ENCODE peak calls at places on chromosomes 6 and 20, in nine cellular contexts. One of them, this sample, is unnamed.

GRCh38 chr6:162952343-162952871 is 224.6 kb downstream of the PACRG start:
- DNase-seq in AG04450: no peak
- DNase-seq in fibroblast of the aortic adventitia: no peak
- DNase-seq in heart right ventricle: no peak
- DNase-seq in lung: no peak
- DNase-seq in AG10803: no peak
- DNase-seq in A673: no peak
- DNase-seq in DND-41: no peak
- DNase-seq in upper lobe of right lung: no peak
- DNase-seq in this sample: no peak

GRCh38 chr20:54995021-54995420 is 519.6 kb downstream of the DOK5 start:
- DNase-seq in AG04450: no peak
- DNase-seq in fibroblast of the aortic adventitia: no peak
- DNase-seq in heart right ventricle: no peak
- DNase-seq in lung: no peak
- DNase-seq in AG10803: no peak
- DNase-seq in A673: peak; percentile 8
- DNase-seq in DND-41: no peak
- DNase-seq in upper lobe of right lung: no peak
- DNase-seq in this sample: no peak

GRCh38 chr20:44033344-44033743 is 118.7 kb downstream of the TOX2 start:
- DNase-seq in AG04450: no peak
- DNase-seq in fibroblast of the aortic adventitia: peak; percentile 65
- DNase-seq in heart right ventricle: no peak
- DNase-seq in lung: no peak
- DNase-seq in AG10803: peak; percentile 48
- DNase-seq in A673: no peak
- DNase-seq in DND-41: peak; percentile 64
- DNase-seq in upper lobe of right lung: no peak
- DNase-seq in this sample: no peak

GRCh38 chr6:13741358-13741757 is 29.7 kb upstream of the RANBP9 start:
- DNase-seq in AG04450: no peak
- DNase-seq in fibroblast of the aortic adventitia: no peak
- DNase-seq in heart right ventricle: no peak
- DNase-seq in lung: no peak
- DNase-seq in AG10803: no peak
- DNase-seq in A673: no peak
- DNase-seq in DND-41: no peak
- DNase-seq in upper lobe of right lung: no peak
- DNase-seq in this sample: no peak

GRCh38 chr6:41345901-41346300 is 10.5 kb downstream of the NCR2 start:
- DNase-seq in AG04450: no peak
- DNase-seq in fibroblast of the aortic adventitia: no peak
- DNase-seq in heart right ventricle: no peak
- DNase-seq in lung: peak; percentile 20
- DNase-seq in AG10803: no peak
- DNase-seq in A673: no peak
- DNase-seq in DND-41: no peak
- DNase-seq in upper lobe of right lung: no peak
- DNase-seq in this sample: no peak

GRCh38 chr6:132964101-132964867 is 149.9 kb downstream of the RPS12 start:
- DNase-seq in AG04450: no peak
- DNase-seq in fibroblast of the aortic adventitia: peak; percentile 18
- DNase-seq in heart right ventricle: no peak
- DNase-seq in lung: no peak
- DNase-seq in AG10803: no peak
- DNase-seq in A673: peak; percentile 36
- DNase-seq in DND-41: no peak
- DNase-seq in upper lobe of right lung: no peak
- DNase-seq in this sample: no peak

GRCh38 chr6:158067436-158068015 is 85.9 kb downstream of the SYNJ2 start:
- DNase-seq in AG04450: no peak
- DNase-seq in fibroblast of the aortic adventitia: no peak
- DNase-seq in heart right ventricle: no peak
- DNase-seq in lung: no peak
- DNase-seq in AG10803: no peak
- DNase-seq in A673: no peak
- DNase-seq in DND-41: no peak
- DNase-seq in upper lobe of right lung: no peak
- DNase-seq in this sample: no peak

GRCh38 chr6:42292002-42292735 is 74.5 kb upstream of the MRPS10 start:
- DNase-seq in AG04450: no peak
- DNase-seq in fibroblast of the aortic adventitia: peak; percentile 58
- DNase-seq in heart right ventricle: no peak
- DNase-seq in lung: no peak
- DNase-seq in AG10803: peak; percentile 67
- DNase-seq in A673: no peak
- DNase-seq in DND-41: no peak
- DNase-seq in upper lobe of right lung: no peak
- DNase-seq in this sample: peak; percentile 69

GRCh38 chr6:117494694-117495318 is 12.3 kb downstream of the DCBLD1 start:
- DNase-seq in AG04450: no peak
- DNase-seq in fibroblast of the aortic adventitia: peak; percentile 37
- DNase-seq in heart right ventricle: no peak
- DNase-seq in lung: no peak
- DNase-seq in AG10803: no peak
- DNase-seq in A673: no peak
- DNase-seq in DND-41: no peak
- DNase-seq in upper lobe of right lung: no peak
- DNase-seq in this sample: no peak

GRCh38 chr6:144413418-144413817 is 128.3 kb downstream of the UTRN start:
- DNase-seq in AG04450: no peak
- DNase-seq in fibroblast of the aortic adventitia: peak; percentile 30
- DNase-seq in heart right ventricle: no peak
- DNase-seq in lung: no peak
- DNase-seq in AG10803: no peak
- DNase-seq in A673: no peak
- DNase-seq in DND-41: no peak
- DNase-seq in upper lobe of right lung: no peak
- DNase-seq in this sample: no peak

DNA sequence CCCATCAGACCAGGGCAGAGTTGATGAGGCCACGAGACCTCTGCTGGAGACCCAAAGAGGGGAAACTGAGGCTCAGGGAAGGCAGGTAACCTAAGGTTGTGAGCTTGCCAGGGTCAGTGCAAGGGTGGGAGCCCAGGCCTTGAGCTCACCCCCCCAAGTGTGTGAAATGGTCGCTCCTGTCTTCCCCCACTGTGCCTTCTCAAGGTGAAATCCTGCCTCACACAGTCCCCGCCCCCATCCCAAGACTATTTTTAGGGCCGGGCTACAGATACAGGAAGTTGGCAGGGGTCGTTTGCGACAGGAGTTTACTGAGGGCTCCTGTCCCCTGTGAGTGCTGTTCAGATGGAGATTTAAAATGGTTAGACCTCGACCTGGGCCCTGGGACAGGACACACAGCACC is 18.7 kb upstream of the GATA5 start:
- DNase-seq in AG04450: no peak
- DNase-seq in fibroblast of the aortic adventitia: no peak
- DNase-seq in heart right ventricle: no peak
- DNase-seq in lung: no peak
- DNase-seq in AG10803: no peak
- DNase-seq in A673: no peak
- DNase-seq in DND-41: no peak
- DNase-seq in upper lobe of right lung: no peak
- DNase-seq in this sample: no peak
- H3K4me3 ChIP-seq in AG04450: no peak overlapping the region
- H3K4me3 ChIP-seq in fibroblast of the aortic adventitia: no peak overlapping the region
- H3K4me3 ChIP-seq in heart right ventricle: no peak overlapping the region
- H3K4me3 ChIP-seq in lung: no peak overlapping the region
- H3K4me3 ChIP-seq in AG10803: no peak overlapping the region
- H3K4me3 ChIP-seq in A673: no peak overlapping the region
- H3K4me3 ChIP-seq in DND-41: no peak overlapping the region
- H3K4me3 ChIP-seq in upper lobe of right lung: no peak overlapping the region
- H3K4me3 ChIP-seq in this sample: no peak overlapping the region

DNA sequence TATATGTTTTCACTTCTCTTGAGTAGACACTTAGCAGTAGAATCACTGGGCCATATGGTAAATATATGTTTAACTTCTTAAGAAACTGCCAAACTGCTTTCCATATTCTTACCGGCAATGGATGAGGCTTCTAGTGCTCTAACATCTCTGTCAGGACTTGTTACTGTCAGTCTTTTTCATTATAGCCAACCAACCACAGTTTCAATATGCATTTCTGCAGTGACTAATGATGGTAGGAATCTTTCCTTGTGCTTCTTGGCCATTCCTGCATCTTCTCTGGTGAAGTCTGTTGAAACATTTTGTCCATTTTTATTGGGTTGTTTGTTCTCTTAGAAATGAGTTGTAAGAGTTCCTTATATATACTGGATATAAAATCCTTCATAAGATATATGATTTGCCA is 66.0 kb upstream of the SYNDIG1 start:
- DNase-seq in AG04450: no peak
- DNase-seq in fibroblast of the aortic adventitia: peak; percentile 36
- DNase-seq in heart right ventricle: no peak
- DNase-seq in lung: no peak
- DNase-seq in AG10803: no peak
- DNase-seq in A673: no peak
- DNase-seq in DND-41: no peak
- DNase-seq in upper lobe of right lung: no peak
- DNase-seq in this sample: no peak
- H3K4me3 ChIP-seq in AG04450: no peak overlapping the region
- H3K4me3 ChIP-seq in fibroblast of the aortic adventitia: no peak overlapping the region
- H3K4me3 ChIP-seq in heart right ventricle: no peak overlapping the region
- H3K4me3 ChIP-seq in lung: no peak overlapping the region
- H3K4me3 ChIP-seq in AG10803: no peak overlapping the region
- H3K4me3 ChIP-seq in A673: no peak overlapping the region
- H3K4me3 ChIP-seq in DND-41: no peak overlapping the region
- H3K4me3 ChIP-seq in upper lobe of right lung: no peak overlapping the region
- H3K4me3 ChIP-seq in this sample: no peak overlapping the region

DNA sequence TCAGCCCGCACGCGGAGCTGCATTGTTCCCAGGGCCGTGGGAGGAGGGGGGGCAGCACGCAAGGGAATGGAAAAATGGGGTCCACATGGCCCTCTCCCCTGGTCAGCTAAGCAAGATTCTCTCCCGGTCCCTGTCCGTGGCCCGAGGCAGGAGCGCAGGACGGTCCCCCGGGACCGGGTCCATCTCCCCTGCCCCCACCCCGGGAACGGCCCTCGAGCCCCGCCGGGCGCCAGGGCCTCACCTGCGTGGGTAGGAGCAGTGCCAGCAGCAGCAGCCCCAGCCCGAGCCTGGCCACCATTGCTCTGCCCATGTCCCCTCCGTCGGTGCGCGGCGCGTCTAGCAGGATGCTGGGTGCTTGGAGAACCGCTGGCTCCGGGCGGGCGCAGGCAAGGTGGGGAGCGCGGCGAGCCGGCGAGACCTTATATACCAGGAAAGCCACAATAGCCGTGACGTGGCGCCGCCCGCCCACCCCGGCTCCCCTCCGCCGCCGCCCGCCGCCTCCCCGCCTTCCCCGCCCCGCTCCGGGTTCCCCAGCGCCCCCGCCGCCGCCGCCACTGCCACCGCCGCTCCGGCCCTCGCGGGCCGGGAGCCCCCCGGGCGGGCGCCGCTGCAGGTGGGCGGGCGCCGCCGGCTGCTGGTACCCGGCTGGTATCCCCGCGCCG is at the start of gene CD24:
- DNase-seq in AG04450: no peak
- DNase-seq in fibroblast of the aortic adventitia: no peak
- DNase-seq in heart right ventricle: peak; percentile 9
- DNase-seq in lung: no peak
- DNase-seq in AG10803: no peak
- DNase-seq in A673: no peak
- DNase-seq in DND-41: no peak
- DNase-seq in upper lobe of right lung: peak; percentile 74
- DNase-seq in this sample: no peak
- H3K4me3 ChIP-seq in AG04450: peak within 1 kb of the TSS; percentile 40
- H3K4me3 ChIP-seq in fibroblast of the aortic adventitia: peak within 1 kb of the TSS; percentile 59
- H3K4me3 ChIP-seq in heart right ventricle: peak within 1 kb of the TSS; percentile 73
- H3K4me3 ChIP-seq in lung: peak within 1 kb of the TSS; percentile 50
- H3K4me3 ChIP-seq in AG10803: peak within 1 kb of the TSS; percentile 47
- H3K4me3 ChIP-seq in A673: peak within 1 kb of the TSS; percentile 59
- H3K4me3 ChIP-seq in DND-41: no peak within 1 kb of the TSS
- H3K4me3 ChIP-seq in upper lobe of right lung: peak within 1 kb of the TSS; percentile 65
- H3K4me3 ChIP-seq in this sample: peak within 1 kb of the TSS; percentile 98

GRCh38 chr6:7136859-7137334 is 29.1 kb downstream of the RREB1 start:
- DNase-seq in AG04450: no peak
- DNase-seq in fibroblast of the aortic adventitia: no peak
- DNase-seq in heart right ventricle: no peak
- DNase-seq in lung: no peak
- DNase-seq in AG10803: no peak
- DNase-seq in A673: no peak
- DNase-seq in DND-41: no peak
- DNase-seq in upper lobe of right lung: no peak
- DNase-seq in this sample: no peak
- H3K4me3 ChIP-seq in AG04450: no peak overlapping the region
- H3K4me3 ChIP-seq in fibroblast of the aortic adventitia: no peak overlapping the region
- H3K4me3 ChIP-seq in heart right ventricle: no peak overlapping the region
- H3K4me3 ChIP-seq in lung: no peak overlapping the region
- H3K4me3 ChIP-seq in AG10803: no peak overlapping the region
- H3K4me3 ChIP-seq in A673: no peak overlapping the region
- H3K4me3 ChIP-seq in DND-41: peak overlapping the region; percentile 49
- H3K4me3 ChIP-seq in upper lobe of right lung: no peak overlapping the region
- H3K4me3 ChIP-seq in this sample: no peak overlapping the region

DNA sequence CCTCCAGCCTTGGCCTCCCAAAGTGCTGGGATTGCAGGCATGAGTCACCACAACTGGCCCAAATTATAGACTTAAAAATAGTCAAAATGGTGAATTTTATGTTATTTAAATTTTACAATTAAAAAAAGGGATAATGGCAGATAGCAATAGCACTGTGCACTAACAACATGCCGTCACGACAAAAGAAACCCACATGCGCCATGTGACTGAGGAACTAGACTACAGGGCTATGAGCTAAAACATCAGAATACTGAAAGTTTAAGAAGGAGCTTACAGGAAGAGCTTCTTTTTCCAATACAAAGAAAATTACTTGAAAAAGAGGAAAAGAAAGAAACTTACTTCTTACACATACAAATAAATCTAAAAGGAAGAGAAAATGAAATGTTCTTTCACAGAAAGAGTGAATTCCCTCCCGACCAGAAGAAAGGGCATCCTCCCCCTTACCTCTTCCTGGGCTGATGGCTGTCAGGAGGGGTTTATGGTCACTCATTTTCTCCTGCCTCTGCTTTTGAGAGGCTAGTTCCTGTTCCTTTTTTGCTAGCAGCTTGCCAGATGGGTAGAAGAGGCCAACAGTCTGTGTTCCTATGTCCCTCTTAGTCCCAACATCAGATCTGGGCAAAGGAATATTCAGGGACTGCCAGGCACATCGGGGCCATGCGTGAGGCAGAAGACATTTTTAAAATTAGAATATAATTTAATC is 54.5 kb downstream of the DZANK1 start:
- DNase-seq in AG04450: no peak
- DNase-seq in fibroblast of the aortic adventitia: no peak
- DNase-seq in heart right ventricle: no peak
- DNase-seq in lung: no peak
- DNase-seq in AG10803: no peak
- DNase-seq in A673: no peak
- DNase-seq in DND-41: no peak
- DNase-seq in upper lobe of right lung: no peak
- DNase-seq in this sample: no peak
- H3K4me3 ChIP-seq in AG04450: no peak overlapping the region
- H3K4me3 ChIP-seq in fibroblast of the aortic adventitia: no peak overlapping the region
- H3K4me3 ChIP-seq in heart right ventricle: no peak overlapping the region
- H3K4me3 ChIP-seq in lung: no peak overlapping the region
- H3K4me3 ChIP-seq in AG10803: no peak overlapping the region
- H3K4me3 ChIP-seq in A673: no peak overlapping the region
- H3K4me3 ChIP-seq in DND-41: no peak overlapping the region
- H3K4me3 ChIP-seq in upper lobe of right lung: no peak overlapping the region
- H3K4me3 ChIP-seq in this sample: no peak overlapping the region

GRCh38 chr6:147322299-147323162 is 118.3 kb downstream of the STXBP5 start:
- DNase-seq in AG04450: peak; percentile 15
- DNase-seq in fibroblast of the aortic adventitia: peak; percentile 9
- DNase-seq in heart right ventricle: no peak
- DNase-seq in lung: no peak
- DNase-seq in AG10803: peak; percentile 80
- DNase-seq in A673: peak; percentile 82
- DNase-seq in DND-41: no peak
- DNase-seq in upper lobe of right lung: no peak
- DNase-seq in this sample: no peak
- H3K4me3 ChIP-seq in AG04450: no peak overlapping the region
- H3K4me3 ChIP-seq in fibroblast of the aortic adventitia: no peak overlapping the region
- H3K4me3 ChIP-seq in heart right ventricle: no peak overlapping the region
- H3K4me3 ChIP-seq in lung: no peak overlapping the region
- H3K4me3 ChIP-seq in AG10803: no peak overlapping the region
- H3K4me3 ChIP-seq in A673: peak overlapping the region; percentile 17
- H3K4me3 ChIP-seq in DND-41: no peak overlapping the region
- H3K4me3 ChIP-seq in upper lobe of right lung: peak overlapping the region; percentile 6
- H3K4me3 ChIP-seq in this sample: no peak overlapping the region